ENCODE peak calls at places on chromosomes 5 and 9, in five cellular contexts. One of them, this sample, is unnamed.

GRCh38 chr9:20314981-20315380 is 307.3 kb downstream of the MLLT3 start:
- DNase-seq in GM12865: no peak
- DNase-seq in stomach: no peak
- DNase-seq in tibial artery: no peak
- DNase-seq in choroid plexus epithelial cell: no peak
- DNase-seq in this sample: no peak

GRCh38 chr5:128101676-128102075 is 18.1 kb downstream of the SLC12A2 start:
- DNase-seq in tibial artery: no peak
- DNase-seq in choroid plexus epithelial cell: no peak
- DNase-seq in GM12865: no peak
- DNase-seq in stomach: no peak
- DNase-seq in this sample: no peak

GRCh38 chr5:172642046-172642409 is 965 bp downstream of the NEURL1B start:
- DNase-seq in tibial artery: no peak
- DNase-seq in choroid plexus epithelial cell: peak
- DNase-seq in stomach: no peak
- DNase-seq in GM12865: no peak
- DNase-seq in this sample: no peak

GRCh38 chr9:129102791-129103594 is 7.6 kb downstream of the CRAT start:
- DNase-seq in tibial artery: no peak
- DNase-seq in stomach: peak
- DNase-seq in GM12865: peak
- DNase-seq in choroid plexus epithelial cell: peak
- DNase-seq in this sample: no peak

GRCh38 chr9:15211160-15211993 is 95.6 kb downstream of the TTC39B start:
- DNase-seq in GM12865: peak
- DNase-seq in stomach: peak
- DNase-seq in tibial artery: peak
- DNase-seq in choroid plexus epithelial cell: peak
- DNase-seq in this sample: no peak

GRCh38 chr9:117073539-117074336 is 341.1 kb downstream of the ASTN2 start:
- DNase-seq in GM12865: peak
- DNase-seq in tibial artery: no peak
- DNase-seq in choroid plexus epithelial cell: peak
- DNase-seq in stomach: no peak
- DNase-seq in this sample: no peak

GRCh38 chr5:1004598-1005361 is 3.8 kb upstream of the NKD2 start:
- DNase-seq in stomach: peak
- DNase-seq in GM12865: no peak
- DNase-seq in tibial artery: peak
- DNase-seq in choroid plexus epithelial cell: peak
- DNase-seq in this sample: peak

GRCh38 chr9:16179566-16179965 is 626.7 kb downstream of the CCDC171 start:
- DNase-seq in tibial artery: no peak
- DNase-seq in stomach: no peak
- DNase-seq in GM12865: peak
- DNase-seq in choroid plexus epithelial cell: no peak
- DNase-seq in this sample: no peak

GRCh38 chr5:151060742-151061141 is 20.1 kb downstream of the TNIP1 start:
- DNase-seq in tibial artery: no peak
- DNase-seq in GM12865: no peak
- DNase-seq in stomach: no peak
- DNase-seq in choroid plexus epithelial cell: no peak
- DNase-seq in this sample: no peak

GRCh38 chr5:3392306-3392939 is 203.2 kb upstream of the IRX1 start:
- DNase-seq in GM12865: no peak
- DNase-seq in choroid plexus epithelial cell: no peak
- DNase-seq in stomach: no peak
- DNase-seq in tibial artery: no peak
- DNase-seq in this sample: no peak

GRCh38 chr5:168877132-168877895 is 298.1 kb upstream of the PANK3 start:
- DNase-seq in stomach: no peak
- DNase-seq in choroid plexus epithelial cell: no peak
- DNase-seq in GM12865: no peak
- DNase-seq in tibial artery: no peak
- DNase-seq in this sample: no peak

GRCh38 chr5:93607367-93608258 is 24.6 kb downstream of the NR2F1 start:
- DNase-seq in choroid plexus epithelial cell: peak
- DNase-seq in stomach: no peak
- DNase-seq in GM12865: peak
- DNase-seq in tibial artery: no peak
- DNase-seq in this sample: no peak

GRCh38 chr5:160369990-160370712 is at the start of gene C1QTNF2:
- DNase-seq in stomach: peak
- DNase-seq in GM12865: peak
- DNase-seq in tibial artery: peak
- DNase-seq in choroid plexus epithelial cell: peak
- DNase-seq in this sample: peak

GRCh38 chr5:26482076-26482816 is 556.1 kb downstream of the CDH9 start:
- DNase-seq in GM12865: no peak
- DNase-seq in choroid plexus epithelial cell: no peak
- DNase-seq in tibial artery: no peak
- DNase-seq in stomach: no peak
- DNase-seq in this sample: no peak

GRCh38 chr9:114722363-114722695 is 40.3 kb upstream of the TEX48 start:
- DNase-seq in choroid plexus epithelial cell: no peak
- DNase-seq in stomach: no peak
- DNase-seq in tibial artery: no peak
- DNase-seq in GM12865: no peak
- DNase-seq in this sample: no peak

GRCh38 chr5:54520438-54520846 is 2.9 kb downstream of the SNX18 start:
- DNase-seq in tibial artery: peak
- DNase-seq in choroid plexus epithelial cell: peak
- DNase-seq in GM12865: no peak
- DNase-seq in stomach: peak
- DNase-seq in this sample: no peak

GRCh38 chr9:127777368-127777960 is 1.0 kb downstream of the SH2D3C start:
- DNase-seq in choroid plexus epithelial cell: no peak
- DNase-seq in stomach: no peak
- DNase-seq in tibial artery: no peak
- DNase-seq in GM12865: peak
- DNase-seq in this sample: no peak
- H3K4me3 ChIP-seq in choroid plexus epithelial cell: no peak
- H3K4me3 ChIP-seq in stomach: peak
- H3K4me3 ChIP-seq in tibial artery: no peak
- H3K4me3 ChIP-seq in GM12865: peak
- H3K4me3 ChIP-seq in this sample: no peak

DNA sequence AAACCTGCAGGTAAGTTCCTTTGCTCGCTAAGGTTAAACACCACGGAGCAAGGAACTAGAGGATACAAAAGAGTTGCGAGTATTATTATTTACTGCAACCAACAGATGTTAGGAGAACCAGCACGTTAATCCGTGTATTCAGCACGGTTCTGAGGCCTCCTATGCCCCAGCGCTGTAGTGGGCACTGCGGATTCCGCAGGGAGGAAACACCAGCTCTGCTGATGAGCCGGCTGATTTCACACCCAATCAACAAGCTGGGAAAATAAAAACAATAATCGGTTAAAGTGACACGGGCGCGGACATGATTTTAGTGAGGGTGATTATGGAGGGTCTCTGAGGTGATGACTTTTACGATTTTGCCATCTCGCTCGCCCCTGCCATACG is 689 bp upstream of the PRELID2 start:
- DNase-seq in stomach: no peak
- DNase-seq in choroid plexus epithelial cell: no peak
- DNase-seq in GM12865: no peak
- DNase-seq in tibial artery: no peak
- DNase-seq in this sample: no peak
- H3K4me3 ChIP-seq in stomach: peak
- H3K4me3 ChIP-seq in choroid plexus epithelial cell: peak
- H3K4me3 ChIP-seq in GM12865: no peak
- H3K4me3 ChIP-seq in tibial artery: peak
- H3K4me3 ChIP-seq in this sample: peak

GRCh38 chr5:35924122-35924949 is 14.1 kb downstream of the CAPSL start:
- DNase-seq in GM12865: no peak
- DNase-seq in tibial artery: no peak
- DNase-seq in stomach: no peak
- DNase-seq in choroid plexus epithelial cell: peak
- DNase-seq in this sample: no peak

GRCh38 chr5:35924950-35925722 is 13.3 kb downstream of the CAPSL start:
- DNase-seq in stomach: peak
- DNase-seq in GM12865: peak
- DNase-seq in choroid plexus epithelial cell: peak
- DNase-seq in tibial artery: no peak
- DNase-seq in this sample: no peak

GRCh38 chr5:35922468-35922867 is 16.0 kb downstream of the CAPSL start:
- DNase-seq in choroid plexus epithelial cell: no peak
- DNase-seq in GM12865: no peak
- DNase-seq in stomach: no peak
- DNase-seq in tibial artery: no peak
- DNase-seq in this sample: no peak

GRCh38 chr5:35921930-35922329 is 16.5 kb downstream of the CAPSL start:
- DNase-seq in stomach: no peak
- DNase-seq in tibial artery: no peak
- DNase-seq in GM12865: no peak
- DNase-seq in choroid plexus epithelial cell: no peak
- DNase-seq in this sample: no peak

DNA sequence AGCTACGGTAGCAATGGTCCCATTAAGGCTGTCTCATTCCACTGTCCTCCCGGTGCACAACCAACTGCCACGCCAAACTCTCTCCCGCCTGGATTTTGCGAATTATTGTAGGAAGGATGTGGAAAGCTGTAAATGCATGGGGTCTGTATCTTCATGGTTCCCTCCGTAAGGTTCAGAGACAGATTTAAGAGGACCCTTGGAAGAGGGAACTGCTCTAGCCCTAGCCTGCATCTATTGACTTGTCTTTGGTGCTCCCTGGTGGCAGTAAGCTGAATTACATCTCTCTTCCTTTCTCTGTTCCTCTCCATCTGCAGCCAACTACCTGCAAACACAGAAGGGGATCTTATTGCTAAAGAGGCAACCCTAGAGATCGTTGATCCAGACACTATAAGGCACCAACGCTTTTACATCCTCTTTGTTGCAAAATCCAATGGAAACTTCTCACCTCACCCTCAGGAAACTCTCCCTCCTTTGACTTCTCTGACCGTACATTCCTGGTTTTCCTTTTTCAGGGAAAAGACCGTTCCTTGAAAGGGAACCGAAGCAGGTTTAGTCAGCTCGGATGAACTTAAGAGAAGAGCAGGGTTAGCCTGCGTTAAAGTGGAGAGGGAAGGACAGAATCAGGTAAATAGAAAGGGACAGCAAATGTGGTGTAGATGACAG is 11.9 kb downstream of the CAPSL start:
- DNase-seq in stomach: peak
- DNase-seq in tibial artery: no peak
- DNase-seq in choroid plexus epithelial cell: peak
- DNase-seq in GM12865: peak
- DNase-seq in this sample: no peak
- H3K4me3 ChIP-seq in stomach: no peak
- H3K4me3 ChIP-seq in tibial artery: no peak
- H3K4me3 ChIP-seq in choroid plexus epithelial cell: no peak
- H3K4me3 ChIP-seq in GM12865: no peak
- H3K4me3 ChIP-seq in this sample: no peak

GRCh38 chr9:136532799-136533774 is 12.8 kb downstream of the NOTCH1 start:
- DNase-seq in stomach: no peak
- DNase-seq in choroid plexus epithelial cell: no peak
- DNase-seq in tibial artery: no peak
- DNase-seq in GM12865: peak
- DNase-seq in this sample: no peak
- H3K4me3 ChIP-seq in stomach: no peak
- H3K4me3 ChIP-seq in choroid plexus epithelial cell: no peak
- H3K4me3 ChIP-seq in tibial artery: no peak
- H3K4me3 ChIP-seq in GM12865: no peak
- H3K4me3 ChIP-seq in this sample: no peak